ENCODE peak calls at places on chromosomes 1 and 21, in eight cellular contexts. R is type B pancreatic cell; F is C1 segment of cervical spinal cord; L is HEK293T; G is activated CD8-positive, alpha-beta T cell treated with anti-CD3 and anti-CD28 coated beads for 36 hours; J is stimulated activated CD8-positive, alpha-beta memory T cell treated with anti-CD3 and anti-CD28 coated beads, Interleukin-7, amount 100 ng/mL, for 1 hour; W is GM13977; O is NCI-H2107. Z is an unnamed sample.

GRCh38 chr1:112172294-112172882 is 182.9 kb upstream of the KCND3 start:
- DNase-seq in R (no peak), F (no peak), L (peak; percentile 54), G (peak; percentile 12), J (no peak), W (no peak), O (no peak), Z (peak; percentile 34)

GRCh38 chr1:111006556-111006955 is 42.8 kb upstream of the LRIF1 start:
- DNase-seq in R (no peak), F (no peak), L (no peak), G (no peak), J (no peak), W (no peak), O (no peak), Z (no peak)

GRCh38 chr21:43284238-43284637 is 115.4 kb downstream of the CRYAA start:
- DNase-seq in R (no peak), F (no peak), L (no peak), G (no peak), J (no peak), W (no peak), O (no peak), Z (no peak)

GRCh38 chr1:10614377-10615225 is 139.9 kb downstream of the PEX14 start:
- DNase-seq in R (no peak), F (no peak), L (no peak), G (no peak), J (no peak), W (no peak), O (no peak), Z (no peak)

GRCh38 chr1:237386362-237387143 is 344.6 kb downstream of the RYR2 start:
- DNase-seq in R (no peak), F (no peak), L (peak; percentile 53), G (no peak), J (no peak), W (peak; percentile 26), O (no peak), Z (peak; percentile 32)

GRCh38 chr1:232521660-232522059 is 108.3 kb downstream of the SIPA1L2 start:
- DNase-seq in R (no peak), F (no peak), L (no peak), G (no peak), J (no peak), W (no peak), O (no peak), Z (no peak)

GRCh38 chr1:11929849-11930248 is 3.6 kb upstream of the KIAA2013 start:
- DNase-seq in R (no peak), F (peak; percentile 4), L (peak; percentile 35), G (peak; percentile 58), J (no peak), W (peak; percentile 67), O (no peak), Z (peak; percentile 71)

GRCh38 chr1:115476616-115477015 is 138.6 kb upstream of the NGF start:
- DNase-seq in R (peak; percentile 16), F (no peak), L (no peak), G (no peak), J (no peak), W (no peak), O (no peak), Z (no peak)

GRCh38 chr1:220409751-220410370 is 118.1 kb upstream of the MARK1 start:
- DNase-seq in R (no peak), F (no peak), L (no peak), G (no peak), J (no peak), W (no peak), O (no peak), Z (no peak)

GRCh38 chr1:109181085-109181806 is 32.5 kb upstream of the SARS1 start:
- DNase-seq in R (no peak), F (no peak), L (no peak), G (no peak), J (no peak), W (no peak), O (no peak), Z (peak; percentile 65)

GRCh38 chr1:29868944-29869343 is 632.6 kb downstream of the PTPRU start:
- DNase-seq in R (no peak), F (no peak), L (no peak), G (no peak), J (no peak), W (no peak), O (no peak), Z (no peak)

GRCh38 chr21:46369520-46370235 is 45.7 kb downstream of the PCNT start:
- DNase-seq in R (no peak), F (no peak), L (no peak), G (peak; percentile 17), J (no peak), W (no peak), O (no peak), Z (no peak)

Z was measured in IMR-90.